ENCODE peak calls at places on chromosomes 12 and 14, in nine cellular contexts. N, Q, T, W, R, I, V, S and L are unnamed samples.

GRCh38 chr12:40228727-40229126 is 3.9 kb downstream of the LRRK2 start:
- DNase-seq in I (no peak), W (no peak), T (no peak), Q (no peak), S (no peak), N (no peak), V (no peak), R (no peak), L (no peak)

GRCh38 chr12:74449872-74450271 is 87.8 kb upstream of the ATXN7L3B start:
- DNase-seq in W (no peak), S (no peak), Q (no peak), N (peak; percentile 60), I (peak; percentile 59), R (no peak), T (no peak), V (no peak), L (no peak)

GRCh38 chr12:55874465-55874864 is 31.7 kb upstream of the MMP19 start:
- DNase-seq in T (no peak), S (no peak), I (peak; percentile 45), W (no peak), V (no peak), R (no peak), N (no peak), Q (no peak), L (no peak)

GRCh38 chr12:104063712-104064030 is 660 bp upstream of the HCFC2 start:
- DNase-seq in Q (no peak), S (no peak), I (peak; percentile 53), W (no peak), N (no peak), T (no peak), V (no peak), R (no peak), L (no peak)

GRCh38 chr12:11486623-11487444 is 91.5 kb upstream of the PRB2 start:
- DNase-seq in S (peak; percentile 72), R (peak; percentile 64), V (peak; percentile 93), T (peak; percentile 60), N (peak; percentile 86), Q (peak; percentile 61), I (peak; percentile 63), W (peak; percentile 80), L (peak; percentile 80)

GRCh38 chr12:14317362-14318146 is 47.9 kb upstream of the ATF7IP start:
- DNase-seq in S (no peak), T (no peak), R (no peak), I (no peak), W (no peak), Q (no peak), V (no peak), N (no peak), L (no peak)

GRCh38 chr12:34033628-34034296 is 11.5 kb downstream of the ALG10 start:
- DNase-seq in I (peak; percentile 3), S (no peak), Q (no peak), W (no peak), T (no peak), V (peak; percentile 54), R (no peak), N (peak; percentile 59), L (no peak)

GRCh38 chr12:80195143-80195726 is 95.9 kb downstream of the OTOGL start:
- DNase-seq in R (no peak), N (peak; percentile 71), Q (peak; percentile 20), I (peak; percentile 54), T (no peak), S (no peak), V (peak; percentile 73), W (no peak), L (no peak)

GRCh38 chr14:35161231-35161630 is 38.9 kb downstream of the PRORP start:
- DNase-seq in W (no peak), S (no peak), R (no peak), Q (no peak), T (no peak), N (no peak), I (no peak), V (no peak), L (no peak)

GRCh38 chr12:44571031-44571550 is 305.0 kb downstream of the NELL2 start:
- DNase-seq in R (no peak), W (no peak), Q (no peak), V (no peak), S (no peak), N (no peak), T (no peak), I (peak; percentile 1), L (no peak)

GRCh38 chr14:99822800-99823455 is 29.7 kb downstream of the EML1 start:
- DNase-seq in W (no peak), R (no peak), Q (no peak), N (no peak), V (no peak), I (no peak), S (no peak), T (no peak), L (no peak)

GRCh38 chr12:22318122-22318737 is 16.3 kb downstream of the ST8SIA1 start:
- DNase-seq in Q (no peak), N (peak; percentile 18), T (no peak), W (no peak), R (no peak), S (no peak), V (no peak), I (peak; percentile 67), L (no peak)

GRCh38 chr12:58850826-58851225 is 69.5 kb downstream of the LRIG3 start:
- DNase-seq in T (no peak), I (peak; percentile 75), N (no peak), R (no peak), S (no peak), V (no peak), Q (no peak), W (no peak), L (no peak)

DNA sequence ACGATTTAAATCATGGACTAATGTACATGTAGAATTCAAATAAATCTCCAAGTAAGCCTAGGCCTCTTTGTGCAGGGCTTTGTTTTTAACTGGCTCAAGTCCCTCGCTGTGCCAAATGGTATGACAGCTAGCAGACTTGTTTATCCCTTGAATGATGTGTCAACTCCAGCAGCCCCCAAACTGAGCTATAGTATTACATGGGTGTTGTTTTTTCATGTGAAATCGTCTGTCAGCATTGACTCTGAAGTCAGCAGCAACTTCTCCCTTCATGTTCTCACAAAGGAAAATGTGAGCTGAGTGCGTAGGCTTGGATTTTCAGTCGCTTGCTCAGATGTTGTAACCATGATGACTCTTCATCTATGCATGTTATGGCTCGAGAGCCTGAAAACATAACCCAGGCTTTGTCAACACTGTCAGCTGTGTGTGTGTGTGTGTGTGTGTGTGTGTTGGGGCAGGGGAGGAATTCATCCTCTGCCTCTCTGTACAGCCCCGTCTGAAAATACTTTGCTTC is 73.3 kb downstream of the PTHLH start:
- DNase-seq in R (no peak), N (peak; percentile 85), V (no peak), W (no peak), Q (peak; percentile 12), S (no peak), T (no peak), I (peak; percentile 99), L (no peak)
- TF ChIP-seq CTCF in R (no peak), N (no peak), V (no peak), W (no peak), Q (no peak), S (no peak), T (no peak), I (no peak), L (no peak)

DNA sequence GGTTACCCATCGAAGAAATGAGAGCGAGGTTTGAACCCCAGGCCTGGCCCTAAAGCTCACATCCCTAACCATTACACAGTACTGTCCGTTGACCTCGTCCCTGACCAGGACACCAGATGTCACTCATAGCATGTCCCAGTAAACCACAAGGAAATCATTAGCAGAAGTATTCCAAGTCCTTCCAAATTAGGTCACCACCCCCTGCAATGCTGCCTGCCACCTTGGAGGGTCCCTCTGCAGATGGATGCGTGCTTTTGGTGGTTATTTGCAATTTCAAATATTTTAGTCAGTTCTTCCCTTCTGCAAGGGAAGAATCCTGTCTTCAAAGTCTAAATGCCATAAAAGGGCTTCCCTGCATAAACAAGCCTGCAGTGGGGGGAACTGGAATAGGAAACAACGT is 71.3 kb downstream of the CLMN start:
- DNase-seq in I (peak; percentile 12), W (peak; percentile 4), N (no peak), S (no peak), T (no peak), Q (no peak), V (no peak), R (no peak), L (no peak)
- TF ChIP-seq CTCF in I (no peak), W (no peak), N (no peak), S (no peak), T (no peak), Q (no peak), V (no peak), R (no peak), L (no peak)

GRCh38 chr14:63174760-63175191 is 29.5 kb upstream of the RHOJ start:
- DNase-seq in W (no peak), V (peak; percentile 78), T (no peak), N (peak; percentile 63), R (no peak), Q (no peak), S (no peak), I (peak; percentile 98), L (no peak)
- TF ChIP-seq CTCF in W (peak; percentile 58), V (peak; percentile 68), T (peak; percentile 63), N (peak; percentile 83), R (peak; percentile 37), Q (peak; percentile 45), S (peak; percentile 58), I (peak; percentile 88), L (no peak)

GRCh38 chr14:63357841-63358240 is 39.1 kb upstream of the GPHB5 start:
- DNase-seq in T (no peak), Q (no peak), V (no peak), R (no peak), W (no peak), S (no peak), N (no peak), I (no peak), L (no peak)
- TF ChIP-seq CTCF in T (no peak), Q (no peak), V (no peak), R (no peak), W (no peak), S (no peak), N (no peak), I (no peak), L (no peak)

DNA sequence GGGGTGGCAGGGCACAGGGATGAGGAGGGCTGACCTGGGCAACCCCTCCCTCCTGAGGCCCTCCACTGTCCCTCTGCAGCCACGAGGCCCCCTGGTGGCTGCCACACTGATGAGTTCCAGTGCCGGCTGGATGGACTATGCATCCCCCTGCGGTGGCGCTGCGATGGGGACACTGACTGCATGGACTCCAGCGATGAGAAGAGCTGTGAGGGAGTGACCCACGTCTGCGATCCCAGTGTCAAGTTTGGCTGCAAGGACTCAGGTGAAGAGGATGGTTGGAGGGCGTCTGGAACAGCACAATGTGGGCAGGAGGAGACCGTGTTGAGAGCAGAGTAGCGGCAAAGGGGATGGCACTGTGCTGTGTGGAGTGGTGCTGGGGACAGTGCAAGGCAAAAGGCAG is 25.7 kb upstream of the LRP1-AS start:
- DNase-seq in N (peak; percentile 29), Q (no peak), W (no peak), I (no peak), V (peak; percentile 84), R (no peak), S (no peak), T (no peak), L (no peak)
- TF ChIP-seq CTCF in N (peak; percentile 90), Q (peak; percentile 84), W (peak; percentile 57), I (peak; percentile 27), V (peak; percentile 73), R (peak; percentile 53), S (peak; percentile 52), T (no peak), L (peak; percentile 73)

DNA sequence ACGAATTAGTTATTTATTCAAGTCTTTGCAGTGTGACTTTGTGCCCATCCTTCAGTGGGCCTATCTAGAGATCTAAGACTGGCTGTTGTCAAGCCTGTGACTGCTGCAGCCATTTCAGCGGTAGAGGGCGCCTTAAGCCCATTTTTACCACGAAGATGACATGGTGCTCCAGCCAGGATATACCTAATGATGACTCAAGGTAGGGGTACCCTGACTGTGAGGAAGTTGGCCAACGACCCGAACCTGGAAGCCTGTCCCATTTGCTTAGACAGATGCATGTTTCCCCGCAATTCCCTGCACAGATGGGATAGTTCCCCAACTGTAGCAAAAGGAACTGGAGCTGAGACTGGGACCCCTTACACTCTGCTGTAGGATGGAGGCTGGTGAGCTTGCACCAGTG is 41.3 kb downstream of the RAB3IP start:
- DNase-seq in S (no peak), N (peak; percentile 79), V (peak; percentile 81), T (no peak), W (no peak), R (no peak), Q (no peak), I (peak; percentile 15), L (no peak)
- TF ChIP-seq CTCF in S (peak; percentile 14), N (peak; percentile 86), V (peak; percentile 87), T (no peak), W (no peak), R (peak; percentile 19), Q (peak; percentile 78), I (peak; percentile 46), L (no peak)